ENCODE peak calls at places on chromosomes 6 and 20, in five cellular contexts. H, L, Q, J and P are unnamed samples.

GRCh38 chr6:70651326-70651905 is 16.3 kb upstream of the SMAP1 start:
- DNase-seq in Q (no peak), L (no peak), H (no peak), J (no peak), P (no peak)

GRCh38 chr20:16459019-16459700 is 114.1 kb downstream of the KIF16B start:
- DNase-seq in L (no peak), Q (peak), J (peak), H (peak), P (peak)

GRCh38 chr6:41422156-41422555 is 86.7 kb downstream of the NCR2 start:
- DNase-seq in Q (no peak), L (no peak), J (no peak), H (no peak), P (no peak)

GRCh38 chr20:43914697-43915208 is at the start of gene TOX2:
- DNase-seq in Q (no peak), H (peak), J (peak), L (peak), P (no peak)

GRCh38 chr6:168083142-168083885 is 4.3 kb upstream of the FRMD1 start:
- DNase-seq in H (no peak), J (no peak), Q (no peak), L (no peak), P (no peak)

GRCh38 chr6:31965700-31966099 is 6.2 kb downstream of the DXO start:
- DNase-seq in J (no peak), L (peak), H (no peak), Q (no peak), P (no peak)

GRCh38 chr6:110682460-110682853 is 132.8 kb downstream of the CDK19 start:
- DNase-seq in Q (peak), H (peak), L (no peak), J (peak), P (no peak)

GRCh38 chr6:139600919-139601470 is 226.5 kb upstream of the CITED2 start:
- DNase-seq in L (no peak), H (no peak), Q (no peak), J (no peak), P (no peak)

GRCh38 chr6:143276436-143276835 is 174.1 kb downstream of the ADAT2 start:
- DNase-seq in L (no peak), J (no peak), H (no peak), Q (no peak), P (no peak)

GRCh38 chr6:75546401-75546800 is 52.8 kb upstream of the FILIP1 start:
- DNase-seq in L (no peak), H (peak), J (peak), Q (no peak), P (no peak)

GRCh38 chr20:57934913-57935312 is 225.1 kb upstream of the PMEPA1 start:
- DNase-seq in L (no peak), Q (no peak), J (no peak), H (no peak), P (no peak)

GRCh38 chr6:127484207-127484858 is 25.1 kb upstream of the KIAA0408 start:
- DNase-seq in Q (no peak), L (no peak), J (peak), H (peak), P (peak)

GRCh38 chr20:25003002-25003401 is 10.5 kb upstream of the APMAP start:
- DNase-seq in J (no peak), H (no peak), Q (no peak), L (no peak), P (no peak)

GRCh38 chr20:24998121-24998520 is 5.6 kb upstream of the APMAP start:
- DNase-seq in Q (no peak), L (no peak), H (no peak), J (no peak), P (no peak)

GRCh38 chr20:24999568-24999967 is 7.0 kb upstream of the APMAP start:
- DNase-seq in J (no peak), Q (no peak), H (no peak), L (no peak), P (no peak)

GRCh38 chr20:24998631-24999445 is 6.3 kb upstream of the APMAP start:
- DNase-seq in L (no peak), H (no peak), J (peak), Q (no peak), P (no peak)

DNA sequence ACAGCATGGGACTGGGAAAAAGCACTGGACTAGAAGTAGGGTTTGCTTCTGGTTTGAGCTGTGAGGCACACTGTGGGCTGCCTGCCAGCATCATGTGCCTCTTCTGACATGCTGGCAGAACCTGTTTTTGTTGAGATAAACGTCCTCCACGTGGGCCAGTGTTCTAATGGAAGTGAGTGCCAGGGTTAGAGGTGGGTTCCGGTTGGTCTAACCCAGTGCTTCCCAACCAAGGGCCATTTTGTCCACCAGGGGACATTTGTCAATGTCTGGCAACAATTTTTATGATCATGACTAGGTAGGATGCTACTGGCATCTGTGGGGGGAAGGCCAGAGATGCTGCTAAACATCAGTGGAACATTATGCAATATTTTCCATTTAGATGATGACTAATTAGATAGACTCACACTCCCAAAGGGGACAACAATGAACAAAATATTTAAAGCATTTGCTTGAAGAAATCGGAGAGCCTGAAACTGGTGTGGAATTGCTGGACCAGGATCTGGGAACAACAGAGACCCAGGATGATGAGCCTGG is 7.8 kb upstream of the APMAP start:
- DNase-seq in H (peak), Q (no peak), J (peak), L (peak), P (peak)
- TF ChIP-seq CTCF in H (no peak), Q (peak), J (no peak), L (peak), P (peak)

GRCh38 chr6:11296449-11297375 is 64.2 kb upstream of the NEDD9 start:
- DNase-seq in L (no peak), Q (no peak), J (no peak), H (no peak), P (no peak)
- H3K4me3 ChIP-seq in L (no peak), Q (no peak), J (no peak), H (no peak), P (no peak)

DNA sequence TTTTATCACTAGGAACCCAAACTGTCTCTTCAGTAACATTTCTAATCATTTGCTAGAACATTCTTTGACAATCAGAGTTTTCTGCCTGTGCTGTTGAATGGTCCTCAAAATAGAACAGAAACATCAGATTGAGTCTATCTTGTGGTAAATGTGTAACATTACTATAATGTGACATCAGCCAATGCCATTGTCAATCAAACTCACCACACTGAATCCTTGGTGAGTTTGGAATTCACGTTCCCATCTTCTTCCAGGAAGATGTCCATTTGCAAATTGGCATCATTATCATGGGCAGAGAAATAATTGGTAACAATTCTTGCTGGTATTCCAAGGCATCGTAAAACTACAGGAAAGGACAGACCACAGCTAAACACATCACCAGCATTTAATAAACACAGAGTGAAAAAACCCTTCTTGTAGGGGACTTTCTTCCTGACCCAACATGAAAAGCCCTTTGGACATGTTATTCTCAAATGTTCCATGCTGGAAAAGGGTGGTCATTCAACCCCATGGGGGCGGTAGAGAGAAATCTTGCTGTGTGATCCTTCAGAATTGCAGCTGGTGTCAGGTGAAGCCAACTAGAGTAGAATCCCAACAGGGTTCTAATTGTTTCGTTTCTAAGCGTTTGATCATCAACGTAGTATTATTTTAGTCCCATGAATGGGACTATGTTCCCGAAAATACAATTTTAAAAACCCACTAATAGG is 98.5 kb downstream of the F13A1 start:
- DNase-seq in L (no peak), J (no peak), H (no peak), Q (no peak), P (no peak)
- TF ChIP-seq CTCF in L (peak), J (no peak), H (no peak), Q (no peak), P (no peak)

DNA sequence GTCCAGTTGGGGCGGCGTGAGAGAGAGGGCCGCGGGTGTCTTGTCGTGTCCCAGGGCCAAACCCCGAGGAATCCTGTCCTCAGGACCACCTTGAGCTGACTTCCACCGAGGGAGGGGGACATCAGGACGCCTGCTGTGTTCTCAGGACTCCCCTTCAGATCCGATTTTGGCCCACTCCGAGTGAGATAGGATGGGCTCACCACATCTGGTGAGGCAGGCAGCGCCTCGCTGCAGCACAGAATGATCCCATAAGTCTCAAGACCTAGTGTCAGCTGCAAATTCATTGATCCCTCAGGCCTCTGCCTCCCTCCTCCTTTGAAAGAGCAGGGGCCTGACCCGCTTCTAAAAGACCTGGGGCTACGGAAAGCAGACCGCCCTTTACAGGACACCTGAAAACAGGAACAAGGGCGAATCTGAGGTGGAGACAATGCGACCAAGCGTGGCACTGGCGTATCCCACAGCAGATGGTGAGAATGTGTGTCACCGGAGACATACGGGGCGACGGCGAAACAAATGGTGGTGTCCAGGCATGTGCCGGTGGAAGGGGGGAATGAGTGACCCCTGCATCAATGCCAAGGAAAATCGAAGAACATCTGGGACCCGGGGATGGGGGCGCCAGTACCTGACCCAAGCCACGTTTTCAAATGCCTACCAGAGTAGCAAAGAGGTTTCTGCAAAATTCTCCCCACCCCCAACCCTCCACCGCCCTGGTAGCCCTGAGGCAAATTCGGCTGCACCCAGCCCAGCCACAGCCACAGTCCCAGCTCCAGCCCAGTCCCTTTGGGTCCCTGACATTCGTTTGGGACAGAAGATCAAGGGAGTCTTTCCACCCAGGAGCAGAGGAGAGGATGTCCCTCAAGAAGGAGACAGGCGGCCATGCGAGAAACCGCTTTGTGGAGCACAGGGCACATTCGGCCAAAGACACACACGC is 162.1 kb upstream of the ZNF337 start:
- DNase-seq in H (no peak), L (no peak), Q (no peak), J (no peak), P (no peak)
- H3K4me3 ChIP-seq in H (peak), L (peak), Q (no peak), J (peak), P (peak)

GRCh38 chr6:33589723-33590530 is 9.9 kb upstream of the BAK1 start:
- DNase-seq in L (no peak), Q (peak), H (peak), J (peak), P (peak)
- TF ChIP-seq CTCF in L (peak), Q (peak), H (peak), J (peak), P (peak)

GRCh38 chr6:90044182-90044832 is 150.0 kb downstream of the GJA10 start:
- DNase-seq in Q (no peak), J (no peak), L (no peak), H (peak), P (no peak)

GRCh38 chr6:90040931-90041330 is 146.7 kb downstream of the GJA10 start:
- DNase-seq in Q (no peak), J (no peak), H (no peak), L (no peak), P (no peak)

GRCh38 chr6:90035047-90035678 is 140.9 kb downstream of the GJA10 start:
- DNase-seq in J (no peak), L (no peak), Q (no peak), H (no peak), P (no peak)

GRCh38 chr6:90039911-90040310 is 145.6 kb downstream of the GJA10 start:
- DNase-seq in L (no peak), H (peak), Q (no peak), J (no peak), P (peak)

GRCh38 chr6:90038951-90039653 is 144.8 kb downstream of the GJA10 start:
- DNase-seq in J (no peak), L (no peak), H (peak), Q (no peak), P (no peak)
- H3K4me3 ChIP-seq in J (no peak), L (no peak), H (no peak), Q (no peak), P (no peak)

GRCh38 chr6:28980797-28981390 is 24.2 kb downstream of the ZNF311 start:
- DNase-seq in L (peak), H (peak), J (peak), Q (peak), P (no peak)

GRCh38 chr6:28981833-28982475 is 23.2 kb downstream of the ZNF311 start:
- DNase-seq in J (peak), L (peak), H (peak), Q (peak), P (peak)

GRCh38 chr6:28982476-28983266 is 22.4 kb downstream of the ZNF311 start:
- DNase-seq in L (no peak), Q (no peak), J (peak), H (peak), P (no peak)

GRCh38 chr6:28980137-28980796 is 24.8 kb downstream of the ZNF311 start:
- DNase-seq in J (no peak), L (no peak), H (no peak), Q (no peak), P (no peak)

DNA sequence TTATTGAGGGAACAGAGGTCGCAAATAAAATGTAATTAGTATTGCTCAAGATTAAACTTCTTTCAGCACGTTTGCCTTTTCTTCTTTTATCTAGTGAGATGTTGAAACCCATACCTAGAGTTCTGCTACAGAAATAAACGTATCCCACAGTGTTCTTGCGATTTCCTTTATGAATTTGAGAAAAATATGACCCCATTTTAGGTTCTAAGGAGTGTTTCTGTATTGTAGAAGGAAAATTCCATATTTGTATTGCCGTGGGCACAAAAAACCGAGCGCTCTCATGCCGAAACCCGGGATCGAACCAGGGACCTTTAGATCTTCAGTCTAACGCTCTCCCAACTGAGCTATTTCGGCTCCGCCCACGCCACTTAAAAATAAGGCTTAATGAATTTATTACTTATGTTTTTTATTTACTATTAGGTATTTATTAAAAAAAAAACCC is 23.7 kb downstream of the ZNF311 start:
- DNase-seq in L (peak), Q (no peak), H (peak), J (peak), P (no peak)
- TF ChIP-seq CTCF in L (no peak), Q (no peak), H (no peak), J (no peak), P (no peak)